ENCODE peak calls at places on chromosomes 3 and 15, in four cellular contexts. P is GM12878, H is HepG2, C is K562. V is an unnamed sample.

GRCh38 chr15:48190932-48191573 is 412 bp upstream of the CTXN2 start:
- DNase-seq in P (no peak), H (peak; percentile 30), C (no peak), V (peak; percentile 34)

GRCh38 chr3:27565201-27565827 is 81.1 kb upstream of the SLC4A7 start:
- DNase-seq in P (no peak), H (no peak), C (no peak), V (no peak)

GRCh38 chr3:28077566-28077965 is 163.9 kb upstream of the CMC1 start:
- DNase-seq in P (no peak), H (peak; percentile 25), C (no peak), V (peak; percentile 28)

GRCh38 chr3:58526124-58526957 is 10.6 kb downstream of the ACOX2 start:
- DNase-seq in P (no peak), H (peak; percentile 88), C (no peak), V (no peak)

GRCh38 chr15:54884312-54884711 is 312.4 kb downstream of the RSL24D1 start:
- DNase-seq in P (no peak), H (no peak), C (no peak), V (no peak)

GRCh38 chr3:43997788-43998373 is 243.8 kb upstream of the TOPAZ1 start:
- DNase-seq in P (no peak), H (no peak), C (no peak), V (no peak)

GRCh38 chr3:157499342-157499963 is 3.8 kb downstream of the VEPH1 start:
- DNase-seq in P (no peak), H (peak; percentile 61), C (no peak), V (peak; percentile 14)

GRCh38 chr15:63439536-63440264 is 58.1 kb upstream of the CA12 start:
- DNase-seq in P (no peak), H (no peak), C (no peak), V (no peak)

GRCh38 chr3:125052671-125053303 is 3.0 kb downstream of the HEG1 start:
- DNase-seq in P (no peak), H (peak; percentile 77), C (no peak), V (no peak)

GRCh38 chr15:85443593-85444328 is 63.4 kb downstream of the AKAP13 start:
- DNase-seq in P (peak; percentile 76), H (peak; percentile 96), C (no peak), V (peak; percentile 48)

GRCh38 chr3:110708166-110708565 is 363.4 kb upstream of the NECTIN3 start:
- DNase-seq in P (no peak), H (no peak), C (no peak), V (no peak)

GRCh38 chr3:149969945-149970715 is 565 bp downstream of the PFN2 start:
- DNase-seq in P (peak; percentile 39), H (peak; percentile 78), C (peak; percentile 9), V (peak; percentile 64)

GRCh38 chr15:99451484-99451883 is 114.3 kb upstream of the MEF2A start:
- DNase-seq in P (no peak), H (no peak), C (no peak), V (no peak)

GRCh38 chr3:177482048-177482741 is 284.9 kb upstream of the TBL1XR1 start:
- DNase-seq in P (no peak), H (no peak), C (no peak), V (no peak)

GRCh38 chr15:48544816-48545215 is 100.7 kb downstream of the FBN1 start:
- DNase-seq in P (no peak), H (no peak), C (no peak), V (no peak)

GRCh38 chr15:72758195-72758594 is 25.4 kb downstream of the ADPGK start:
- DNase-seq in P (no peak), H (no peak), C (no peak), V (no peak)

GRCh38 chr15:55319537-55320325 is 709 bp downstream of the PIGB start:
- DNase-seq in P (peak; percentile 32), H (no peak), C (peak; percentile 54), V (no peak)

GRCh38 chr15:65189102-65189740 is 4.1 kb upstream of the CLPX start:
- DNase-seq in P (no peak), H (peak; percentile 54), C (peak; percentile 36), V (peak; percentile 38)

GRCh38 chr15:84604804-84605203 is 4.0 kb downstream of the ZSCAN2 start:
- DNase-seq in P (no peak), H (no peak), C (no peak), V (no peak)

GRCh38 chr3:124826703-124827102 is 60.5 kb downstream of the ITGB5 start:
- DNase-seq in P (no peak), H (no peak), C (no peak), V (no peak)

GRCh38 chr15:67422296-67422695 is 98.6 kb upstream of the C15orf61 start:
- DNase-seq in P (no peak), H (no peak), C (no peak), V (no peak)

GRCh38 chr3:197229836-197230235 is 68.6 kb downstream of the DLG1 start:
- DNase-seq in P (no peak), H (no peak), C (no peak), V (no peak)

GRCh38 chr15:74202461-74203401 is at the start of gene STRA6:
- DNase-seq in P (no peak), H (peak; percentile 45), C (peak; percentile 67), V (peak; percentile 45)
- TF ChIP-seq TARDBP in P (no peak), H (no peak), C (no peak), V (no peak)

DNA sequence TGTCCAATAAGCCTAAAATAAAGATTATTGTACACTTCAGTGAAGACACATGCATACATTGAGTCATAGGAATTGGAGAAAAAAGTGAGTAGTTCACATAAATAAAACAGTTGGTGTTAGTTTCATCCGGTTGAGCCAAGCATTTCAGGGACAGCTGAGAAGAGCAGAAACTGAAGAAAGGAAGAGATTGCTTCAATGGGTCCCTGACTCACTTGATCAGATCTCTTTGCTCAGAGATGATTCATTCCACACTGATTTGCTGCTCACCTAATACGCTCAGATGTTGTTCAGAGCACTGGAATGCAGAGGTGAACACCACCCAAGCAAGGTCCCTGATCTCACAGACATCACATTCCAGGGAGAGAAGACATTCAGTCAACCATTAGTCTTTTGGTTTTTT is 93.7 kb downstream of the RAD18 start:
- DNase-seq in P (no peak), H (peak; percentile 77), C (no peak), V (no peak)
- TF ChIP-seq TARDBP in P (no peak), H (no peak), C (no peak), V (no peak)

DNA sequence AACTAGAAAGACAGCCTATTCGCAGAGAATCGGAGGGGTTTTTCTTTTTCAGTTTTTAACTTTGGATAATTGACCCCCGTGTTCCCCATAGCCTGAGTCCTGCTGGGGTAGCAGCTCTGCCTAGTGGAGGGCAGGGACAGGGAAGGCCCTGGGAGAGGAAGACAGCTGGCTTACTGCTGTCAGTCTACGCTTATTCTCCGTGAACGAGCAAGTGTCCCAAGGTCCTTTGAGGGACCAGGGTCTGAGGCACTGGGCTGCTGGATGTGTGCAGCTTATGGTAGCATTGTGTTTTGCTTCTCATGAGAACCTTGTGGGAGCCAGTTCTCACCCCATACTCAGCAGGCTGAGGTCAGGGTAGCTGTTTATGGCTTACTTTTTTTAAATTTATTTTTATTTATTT is 3.0 kb downstream of the LIMD1 start:
- DNase-seq in P (no peak), H (no peak), C (no peak), V (no peak)
- TF ChIP-seq TARDBP in P (no peak), H (no peak), C (no peak), V (no peak)

GRCh38 chr3:171811913-171812321 is 1.6 kb upstream of the PLD1 start:
- DNase-seq in P (no peak), H (no peak), C (no peak), V (no peak)

GRCh38 chr3:171810278-171811058 is at the start of gene PLD1:
- DNase-seq in P (no peak), H (peak; percentile 77), C (peak; percentile 73), V (peak; percentile 53)

GRCh38 chr3:171811059-171811912 is 1.0 kb upstream of the PLD1 start:
- DNase-seq in P (no peak), H (peak; percentile 76), C (peak; percentile 31), V (no peak)

GRCh38 chr3:171807806-171808205 is 2.5 kb downstream of the PLD1 start:
- DNase-seq in P (no peak), H (peak; percentile 50), C (no peak), V (no peak)

GRCh38 chr3:171809513-171810277 is 588 bp downstream of the PLD1 start:
- DNase-seq in P (no peak), H (peak; percentile 70), C (peak; percentile 40), V (peak; percentile 62)
- TF ChIP-seq TARDBP in P (no peak), H (peak; percentile 54), C (no peak), V (no peak)

GRCh38 chr3:170579646-170580045 is 6.2 kb downstream of the SLC7A14 start:
- DNase-seq in P (no peak), H (no peak), C (no peak), V (no peak)

GRCh38 chr3:170585937-170586310 is at the start of gene SLC7A14:
- DNase-seq in P (no peak), H (no peak), C (no peak), V (no peak)

GRCh38 chr3:170589113-170589512 is 3.2 kb upstream of the SLC7A14 start:
- DNase-seq in P (no peak), H (no peak), C (no peak), V (no peak)

GRCh38 chr3:170585008-170585936 is 603 bp downstream of the SLC7A14 start:
- DNase-seq in P (no peak), H (no peak), C (no peak), V (no peak)

DNA sequence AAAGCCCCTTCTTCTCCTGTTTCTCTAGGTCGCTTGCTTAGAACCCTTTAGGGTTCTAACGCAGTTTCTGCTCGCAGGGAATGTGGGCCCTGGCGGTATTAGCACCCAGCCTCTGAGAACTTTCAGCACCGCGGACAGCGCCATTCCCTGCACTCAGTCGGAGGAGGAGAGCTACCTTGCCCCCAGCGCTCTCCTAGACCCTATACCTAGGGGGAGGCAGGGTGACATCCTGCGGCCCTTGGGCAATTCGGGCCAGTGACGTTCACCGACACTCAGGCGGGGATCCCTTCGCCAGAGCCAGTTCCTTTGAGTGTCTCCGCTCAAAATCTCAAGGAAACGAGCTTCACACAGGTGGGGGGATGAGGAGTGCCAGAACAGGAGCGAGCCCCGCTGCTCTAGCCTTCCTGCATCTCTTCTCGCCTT is 1.3 kb downstream of the SLC7A14 start:
- DNase-seq in P (no peak), H (peak; percentile 37), C (peak; percentile 76), V (peak; percentile 78)
- TF ChIP-seq TARDBP in P (no peak), H (no peak), C (no peak), V (no peak)

DNA sequence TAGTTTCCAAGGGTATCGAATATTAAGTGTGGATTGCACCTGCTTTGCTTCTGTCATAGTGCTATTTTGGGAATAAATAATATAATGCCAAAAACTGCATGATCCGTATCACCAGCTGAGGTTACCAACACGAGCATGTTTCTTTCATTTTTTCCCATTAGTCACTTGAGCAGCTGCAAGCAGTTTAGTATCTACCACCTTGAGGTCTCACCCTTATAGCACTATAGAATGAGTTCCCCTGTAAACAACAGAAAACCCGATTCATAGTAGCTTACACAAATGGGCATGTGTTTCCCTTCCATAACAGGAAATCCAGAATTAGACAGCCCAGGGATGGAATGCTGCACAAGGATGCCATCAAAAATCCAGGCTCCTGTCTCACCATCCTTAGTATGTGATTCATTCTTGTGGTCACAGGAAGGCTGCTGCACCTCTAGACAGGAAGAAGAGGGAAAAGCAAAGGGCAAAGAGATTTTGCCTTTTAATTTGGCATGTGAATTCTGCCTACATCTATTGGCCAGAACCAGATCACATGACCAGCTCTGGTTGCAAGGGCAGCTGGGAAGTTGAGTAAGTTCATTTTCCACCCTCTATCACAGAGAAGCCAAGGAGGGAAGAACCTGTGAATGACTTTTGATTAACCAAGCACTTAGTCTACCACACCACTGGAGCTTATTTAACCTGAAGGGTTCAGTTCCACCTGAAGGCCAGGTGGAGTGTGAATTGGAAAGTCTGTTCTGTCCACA is 91.3 kb upstream of the SLC25A36 start:
- DNase-seq in P (no peak), H (no peak), C (no peak), V (no peak)
- TF ChIP-seq TARDBP in P (no peak), H (no peak), C (no peak), V (no peak)